ENCODE peak calls at places on chromosomes 5 and 9, in four cellular contexts. U is fibroblast of pulmonary artery, M is heart right ventricle, Y is endothelial cell. F is an unnamed sample.
A peak's percentile ranks its signal among the peaks of the same experiment; 100 is the strongest.

GRCh38 chr9:13049223-13049622 is 230.3 kb downstream of the MPDZ start:
- DNase-seq in U (no peak), M (no peak), Y (no peak), F (no peak)

GRCh38 chr5:136594416-136594815 is 229.1 kb upstream of the TRPC7 start:
- DNase-seq in U (no peak), M (no peak), Y (no peak), F (no peak)

GRCh38 chr5:69414885-69415583 is at the start of gene MARVELD2:
- DNase-seq in U (peak; percentile 31), M (peak; percentile 49), Y (peak; percentile 78), F (peak; percentile 57)

GRCh38 chr9:23492126-23493002 is 333.7 kb downstream of the ELAVL2 start:
- DNase-seq in U (peak; percentile 1), M (no peak), Y (peak; percentile 47), F (no peak)

GRCh38 chr9:88923653-88924284 is 67.5 kb upstream of the S1PR3 start:
- DNase-seq in U (no peak), M (no peak), Y (no peak), F (no peak)

GRCh38 chr9:91775011-91775707 is 174.9 kb downstream of the ROR2 start:
- DNase-seq in U (peak; percentile 66), M (peak; percentile 40), Y (peak; percentile 82), F (peak; percentile 87)

GRCh38 chr5:147393866-147394265 is 116.0 kb downstream of the DPYSL3 start:
- DNase-seq in U (peak; percentile 42), M (no peak), Y (peak; percentile 37), F (peak; percentile 57)

GRCh38 chr9:98225015-98225442 is 30.4 kb downstream of the TBC1D2 start:
- DNase-seq in U (no peak), M (no peak), Y (no peak), F (peak; percentile 70)

GRCh38 chr9:116223926-116224325 is 70.3 kb downstream of the PAPPA start:
- DNase-seq in U (no peak), M (no peak), Y (no peak), F (no peak)

GRCh38 chr5:137281201-137281600 is 217.9 kb downstream of the SPOCK1 start:
- DNase-seq in U (peak; percentile 11), M (no peak), Y (no peak), F (no peak)

GRCh38 chr5:74477761-74478160 is 162.8 kb downstream of the ENC1 start:
- DNase-seq in U (no peak), M (no peak), Y (no peak), F (no peak)

GRCh38 chr5:38060354-38060753 is 198.0 kb upstream of the EGFLAM start:
- DNase-seq in U (no peak), M (no peak), Y (no peak), F (no peak)

GRCh38 chr9:20618361-20618799 is 3.9 kb downstream of the MLLT3 start:
- DNase-seq in U (peak; percentile 94), M (peak; percentile 67), Y (no peak), F (no peak)

GRCh38 chr9:108684288-108685025 is 171.3 kb downstream of the ACTL7B start:
- DNase-seq in U (no peak), M (no peak), Y (no peak), F (no peak)

GRCh38 chr5:141182248-141182647 is at the start of gene PCDHB16:
- DNase-seq in U (peak; percentile 16), M (peak; percentile 69), Y (peak; percentile 60), F (peak; percentile 47)

GRCh38 chr9:6502399-6502798 is 89.4 kb downstream of the UHRF2 start:
- DNase-seq in U (no peak), M (no peak), Y (no peak), F (no peak)

GRCh38 chr9:124297553-124297905 is 39.8 kb downstream of the NEK6 start:
- DNase-seq in U (peak; percentile 98), M (peak; percentile 90), Y (no peak), F (no peak)

GRCh38 chr5:56951131-56951945 is 585 bp downstream of the MIER3 start:
- DNase-seq in U (no peak), M (peak; percentile 24), Y (peak; percentile 62), F (peak; percentile 89)

GRCh38 chr9:121618504-121618903 is 32.9 kb upstream of the DAB2IP start:
- DNase-seq in U (no peak), M (no peak), Y (no peak), F (no peak)

GRCh38 chr9:121622842-121623203 is 28.6 kb upstream of the DAB2IP start:
- DNase-seq in U (no peak), M (no peak), Y (no peak), F (no peak)

GRCh38 chr9:121619989-121620673 is 31.3 kb upstream of the DAB2IP start:
- DNase-seq in U (no peak), M (peak; percentile 67), Y (no peak), F (no peak)

GRCh38 chr9:121619566-121619965 is 31.9 kb upstream of the DAB2IP start:
- DNase-seq in U (no peak), M (no peak), Y (no peak), F (no peak)

DNA sequence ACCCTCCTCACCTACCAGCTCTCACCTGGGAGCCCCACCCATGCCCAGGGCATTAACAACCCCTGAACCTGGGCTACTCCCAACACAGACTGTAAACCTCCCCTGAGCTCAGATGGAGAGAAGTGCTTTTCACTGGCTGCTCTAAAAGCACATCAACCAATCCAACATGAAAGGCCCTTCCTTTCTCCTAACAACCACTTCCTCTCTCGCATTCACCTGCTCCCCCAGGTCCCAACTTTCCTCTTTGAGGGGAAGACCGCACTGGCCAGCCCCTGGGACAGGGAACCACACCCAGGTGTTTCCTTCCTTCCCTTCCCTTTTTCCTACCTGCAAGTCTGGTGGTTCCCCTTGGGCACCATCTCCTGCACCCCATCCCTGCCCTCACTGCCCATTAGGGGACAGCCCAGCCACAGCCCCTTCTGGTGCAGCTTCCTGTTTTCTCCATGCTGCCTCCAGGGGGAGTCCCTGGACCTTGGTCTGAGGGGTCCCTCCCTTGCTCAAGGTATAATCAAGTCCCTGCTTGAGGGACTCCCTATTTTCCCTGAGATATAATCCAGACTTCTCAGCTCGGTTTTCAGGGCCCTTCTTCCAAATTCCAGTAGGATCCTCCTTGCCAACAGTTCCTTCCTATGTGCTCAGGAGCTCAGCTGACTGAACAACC is 30.5 kb upstream of the DAB2IP start:
- DNase-seq in U (peak; percentile 33), M (no peak), Y (peak; percentile 44), F (peak; percentile 52)
- TF ChIP-seq CTCF in U (peak; percentile 57), M (peak; percentile 57), Y (peak; percentile 58), F (peak; percentile 58)

GRCh38 chr5:71699751-71700150 is 19.3 kb upstream of the CARTPT start:
- DNase-seq in U (no peak), M (no peak), Y (no peak), F (no peak)

GRCh38 chr5:71700803-71701202 is 18.3 kb upstream of the CARTPT start:
- DNase-seq in U (no peak), M (no peak), Y (no peak), F (no peak)

GRCh38 chr5:71695561-71695960 is 23.5 kb upstream of the CARTPT start:
- DNase-seq in U (no peak), M (no peak), Y (no peak), F (no peak)

GRCh38 chr5:71699233-71699632 is 19.8 kb upstream of the CARTPT start:
- DNase-seq in U (no peak), M (no peak), Y (no peak), F (no peak)

DNA sequence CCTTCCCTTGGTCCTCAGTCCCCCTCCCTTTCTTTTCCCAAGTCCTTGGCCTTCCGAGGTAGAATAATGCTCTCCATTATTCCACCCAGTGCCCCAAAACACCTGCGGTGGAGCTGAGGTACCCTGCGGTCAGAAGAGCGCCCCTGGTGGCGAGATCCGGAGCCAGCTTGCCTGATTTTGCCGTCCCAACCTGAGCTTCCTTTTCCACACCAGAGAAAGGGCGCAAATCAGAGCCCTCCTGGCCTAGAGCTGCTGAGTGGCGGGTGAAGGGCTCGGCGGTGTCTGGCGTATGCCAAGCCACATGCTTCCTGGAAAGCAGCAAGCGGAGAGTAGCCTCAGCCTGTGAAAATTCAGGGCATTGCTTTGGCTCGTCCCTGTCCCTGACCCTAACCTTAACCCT is 21.1 kb upstream of the CARTPT start:
- DNase-seq in U (no peak), M (no peak), Y (no peak), F (peak; percentile 24)
- TF ChIP-seq CTCF in U (peak; percentile 52), M (peak; percentile 58), Y (peak; percentile 69), F (peak; percentile 75)

GRCh38 chr5:60010328-60010727 is 116.8 kb upstream of the PDE4D start:
- DNase-seq in U (no peak), M (no peak), Y (no peak), F (no peak)
- TF ChIP-seq CTCF in U (peak; percentile 8), M (no peak), Y (peak; percentile 76), F (peak; percentile 68)

GRCh38 chr5:7871560-7872113 is 2.7 kb downstream of the MTRR start:
- DNase-seq in U (no peak), M (no peak), Y (no peak), F (no peak)

GRCh38 chr5:7869474-7870136 is 657 bp downstream of the MTRR start:
- DNase-seq in U (peak; percentile 3), M (peak; percentile 7), Y (peak; percentile 26), F (no peak)

GRCh38 chr5:7868427-7868772 is 431 bp downstream of the FASTKD3 start:
- DNase-seq in U (no peak), M (no peak), Y (no peak), F (no peak)

GRCh38 chr5:7867260-7867659 is 1.6 kb downstream of the FASTKD3 start:
- DNase-seq in U (no peak), M (no peak), Y (no peak), F (no peak)

GRCh38 chr5:7868773-7869473 is at the start of the genes FASTKD3 and MTRR:
- DNase-seq in U (peak; percentile 94), M (peak; percentile 93), Y (peak; percentile 87), F (peak; percentile 94)
- TF ChIP-seq CTCF in U (no peak), M (no peak), Y (no peak), F (no peak)

DNA sequence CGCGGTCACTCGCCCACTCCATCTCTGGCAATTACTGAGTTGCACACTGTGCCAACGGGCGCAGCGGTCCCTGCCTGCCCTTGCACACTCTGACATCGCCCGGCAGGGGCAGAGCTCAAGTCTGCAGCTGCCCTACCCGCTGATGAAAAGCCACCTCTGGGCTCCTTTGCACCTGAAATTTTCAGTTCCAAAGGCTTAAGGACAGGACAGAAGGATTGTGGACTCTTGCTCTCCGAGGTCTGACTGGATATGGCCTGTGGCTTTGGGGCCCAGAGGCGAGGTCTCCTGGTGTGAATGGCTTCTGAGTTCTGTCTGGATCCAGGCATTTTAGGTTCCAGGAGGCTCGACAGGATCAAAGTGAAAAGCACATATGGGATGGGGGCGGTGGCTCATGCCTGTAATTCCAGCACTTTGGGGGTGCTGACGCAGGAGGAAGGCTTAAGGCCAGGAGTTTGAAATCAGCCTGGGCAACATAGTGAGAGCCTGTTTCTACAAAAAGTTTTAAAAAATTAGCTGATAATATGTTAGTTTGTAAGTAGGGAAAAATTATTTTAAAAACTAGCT is 201.8 kb downstream of the PAX5 start:
- DNase-seq in U (no peak), M (no peak), Y (no peak), F (no peak)
- TF ChIP-seq CTCF in U (no peak), M (no peak), Y (no peak), F (no peak)

DNA sequence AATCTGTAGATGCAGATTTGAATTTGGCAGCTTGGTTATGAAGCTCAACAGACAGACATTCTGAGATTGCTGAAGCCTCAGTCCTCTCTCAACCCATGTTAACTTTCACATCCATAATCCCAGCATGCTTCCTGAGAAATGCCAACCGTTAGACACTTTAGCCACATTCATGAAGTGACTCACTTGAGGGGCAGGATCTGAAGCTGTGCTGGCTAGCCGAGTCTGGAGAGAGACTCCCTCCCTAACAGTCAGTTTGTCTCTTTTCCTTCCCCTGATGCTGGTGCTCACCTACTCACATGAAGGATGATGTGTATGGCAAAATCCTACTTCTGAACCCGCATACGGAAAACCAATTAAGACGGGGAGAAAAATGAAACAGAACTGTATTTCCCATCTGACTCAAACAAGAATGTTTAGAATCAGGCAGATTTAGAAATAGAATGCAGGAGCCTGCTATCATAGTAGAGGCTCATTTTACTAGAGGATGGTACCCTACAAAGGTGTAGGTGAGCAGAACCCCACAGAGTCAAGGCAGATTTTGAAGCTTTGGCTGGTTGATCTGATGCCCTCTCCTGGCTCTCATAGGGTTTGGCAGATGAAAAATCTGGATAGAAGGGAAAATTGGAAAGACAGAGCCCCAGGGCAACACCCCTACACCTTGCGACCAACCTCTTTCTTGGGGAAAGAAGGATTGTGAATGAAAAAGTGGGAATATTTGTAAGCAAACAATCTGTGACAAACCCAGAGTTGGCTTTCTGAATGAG is 150.9 kb upstream of the LHFPL2 start:
- DNase-seq in U (peak; percentile 40), M (no peak), Y (no peak), F (no peak)
- TF ChIP-seq CTCF in U (peak; percentile 22), M (no peak), Y (no peak), F (no peak)